ENCODE peak calls at places on chromosomes 2 and 18, in ten cellular contexts. F is gastrocnemius medialis, U is uterus, D is endothelial cell of umbilical vein, H is A549, M is GM12892, Q is H54, N is IMR-90, O is body of pancreas, L is heart left ventricle. R is an unnamed sample.

GRCh38 chr2:106638043-106638442 is 150.9 kb downstream of the CD8B2 start:
- DNase-seq in F (no peak), U (no peak), D (no peak), H (peak), M (no peak), Q (no peak), N (peak), O (no peak), L (no peak), R (peak)

GRCh38 chr18:42365550-42365949 is 410.5 kb downstream of the PIK3C3 start:
- DNase-seq in F (no peak), U (no peak), D (no peak), H (no peak), M (no peak), Q (no peak), N (no peak), O (no peak), L (no peak), R (no peak)

GRCh38 chr2:162199913-162200312 is 43.3 kb downstream of the FAP start:
- DNase-seq in F (no peak), U (no peak), D (no peak), H (no peak), M (no peak), Q (no peak), N (no peak), O (no peak), L (no peak), R (no peak)

GRCh38 chr2:237590272-237591020 is at the start of gene RAB17:
- DNase-seq in F (peak), U (no peak), D (no peak), H (peak), M (no peak), Q (peak), N (peak), O (peak), L (no peak), R (no peak)

GRCh38 chr2:30488012-30488659 is 41.1 kb downstream of the LCLAT1 start:
- DNase-seq in F (no peak), U (no peak), D (no peak), H (no peak), M (no peak), Q (no peak), N (peak), O (no peak), L (no peak), R (no peak)

GRCh38 chr18:58887613-58887963 is 22.9 kb downstream of the ZNF532 start:
- DNase-seq in F (peak), U (peak), D (peak), H (no peak), M (no peak), Q (no peak), N (no peak), O (peak), L (peak), R (no peak)

GRCh38 chr2:224271854-224272620 is 129.9 kb downstream of the FAM124B start:
- DNase-seq in F (no peak), U (no peak), D (no peak), H (no peak), M (no peak), Q (no peak), N (no peak), O (no peak), L (peak), R (no peak)

GRCh38 chr2:105813045-105813315 is 68.3 kb downstream of the NCK2 start:
- DNase-seq in F (no peak), U (no peak), D (no peak), H (no peak), M (no peak), Q (no peak), N (no peak), O (no peak), L (no peak), R (no peak)

GRCh38 chr2:165634855-165635254 is 159.2 kb downstream of the GALNT3 start:
- DNase-seq in F (no peak), U (peak), D (peak), H (no peak), M (no peak), Q (peak), N (peak), O (peak), L (no peak), R (no peak)

GRCh38 chr2:218005028-218005427 is 2.2 kb upstream of the TNS1 start:
- DNase-seq in F (no peak), U (no peak), D (no peak), H (no peak), M (no peak), Q (no peak), N (no peak), O (no peak), L (no peak), R (no peak)

GRCh38 chr2:109128466-109129355 is at the start of gene SH3RF3:
- DNase-seq in F (peak), U (peak), D (peak), H (peak), M (peak), Q (no peak), N (peak), O (peak), L (peak), R (no peak)

GRCh38 chr2:178234648-178235047 is 40.3 kb downstream of the OSBPL6 start:
- DNase-seq in F (no peak), U (no peak), D (no peak), H (no peak), M (no peak), Q (no peak), N (peak), O (no peak), L (no peak), R (no peak)

GRCh38 chr2:239657992-239658391 is 257.2 kb upstream of the HDAC4 start:
- DNase-seq in F (no peak), U (no peak), D (no peak), H (no peak), M (no peak), Q (no peak), N (no peak), O (no peak), L (no peak), R (no peak)

GRCh38 chr2:198054299-198054698 is 249.9 kb downstream of the PLCL1 start:
- DNase-seq in F (no peak), U (no peak), D (peak), H (peak), M (peak), Q (peak), N (peak), O (peak), L (no peak), R (peak)

GRCh38 chr2:216661051-216661450 is 27.8 kb downstream of the IGFBP2 start:
- DNase-seq in F (no peak), U (no peak), D (no peak), H (no peak), M (no peak), Q (no peak), N (no peak), O (no peak), L (no peak), R (no peak)

GRCh38 chr2:24950100-24950499 is 21.7 kb downstream of the DNAJC27 start:
- DNase-seq in F (no peak), U (no peak), D (no peak), H (no peak), M (no peak), Q (no peak), N (no peak), O (no peak), L (no peak), R (no peak)

GRCh38 chr2:78734221-78734620 is 291.3 kb upstream of the REG3G start:
- DNase-seq in F (no peak), U (no peak), D (no peak), H (no peak), M (no peak), Q (no peak), N (no peak), O (no peak), L (no peak), R (no peak)

DNA sequence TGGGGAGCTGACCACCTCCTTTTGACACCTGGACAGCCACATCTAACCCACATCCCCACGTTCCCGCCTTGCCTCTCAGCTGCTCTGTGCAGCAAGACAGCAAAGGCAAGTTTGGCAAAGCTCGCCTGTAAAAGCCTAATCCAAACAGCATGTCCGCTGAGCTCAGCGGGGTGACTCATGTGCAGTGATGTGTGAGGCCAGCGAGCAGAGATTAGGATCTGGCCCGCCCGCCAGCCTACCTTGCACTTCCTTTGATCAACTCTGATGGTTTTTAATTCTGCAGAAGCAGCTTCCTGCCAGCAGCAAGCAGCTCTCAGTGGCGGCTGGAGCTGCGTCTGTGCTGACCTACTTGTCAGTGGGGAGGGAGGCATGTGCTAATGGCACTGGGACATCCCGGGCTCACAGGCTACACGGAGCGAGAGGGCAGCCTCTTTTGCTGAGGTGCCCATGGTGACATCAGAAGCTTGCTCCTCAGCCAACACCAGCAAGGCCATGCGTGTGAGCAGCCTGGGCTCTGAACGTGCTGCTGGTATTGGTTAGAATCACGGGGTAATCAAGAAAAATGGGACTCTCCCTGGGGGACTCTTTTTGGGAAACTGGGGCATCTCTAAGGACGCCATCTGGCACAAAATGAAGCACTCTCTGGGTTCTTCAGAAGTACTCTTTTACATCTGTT is 36.0 kb upstream of the EML4 start:
- DNase-seq in F (peak), U (peak), D (peak), H (peak), M (peak), Q (peak), N (peak), O (peak), L (peak), R (peak)
- TF ChIP-seq POLR2A in F (no peak), U (peak), D (no peak), H (no peak), M (peak), Q (no peak), N (peak), O (peak), L (no peak), R (no peak)

GRCh38 chr2:64989126-64989981 is at the start of gene SLC1A4:
- DNase-seq in F (peak), U (peak), D (peak), H (peak), M (peak), Q (peak), N (peak), O (peak), L (peak), R (peak)

GRCh38 chr2:64989982-64990614 is 899 bp downstream of the SLC1A4 start:
- DNase-seq in F (peak), U (peak), D (peak), H (no peak), M (no peak), Q (no peak), N (no peak), O (peak), L (no peak), R (peak)

GRCh38 chr2:64987963-64988419 is 1.2 kb upstream of the SLC1A4 start:
- DNase-seq in F (no peak), U (no peak), D (peak), H (no peak), M (no peak), Q (no peak), N (peak), O (no peak), L (no peak), R (no peak)

GRCh38 chr2:64987001-64987962 is 1.9 kb upstream of the SLC1A4 start:
- DNase-seq in F (no peak), U (no peak), D (peak), H (no peak), M (no peak), Q (no peak), N (peak), O (no peak), L (no peak), R (no peak)

DNA sequence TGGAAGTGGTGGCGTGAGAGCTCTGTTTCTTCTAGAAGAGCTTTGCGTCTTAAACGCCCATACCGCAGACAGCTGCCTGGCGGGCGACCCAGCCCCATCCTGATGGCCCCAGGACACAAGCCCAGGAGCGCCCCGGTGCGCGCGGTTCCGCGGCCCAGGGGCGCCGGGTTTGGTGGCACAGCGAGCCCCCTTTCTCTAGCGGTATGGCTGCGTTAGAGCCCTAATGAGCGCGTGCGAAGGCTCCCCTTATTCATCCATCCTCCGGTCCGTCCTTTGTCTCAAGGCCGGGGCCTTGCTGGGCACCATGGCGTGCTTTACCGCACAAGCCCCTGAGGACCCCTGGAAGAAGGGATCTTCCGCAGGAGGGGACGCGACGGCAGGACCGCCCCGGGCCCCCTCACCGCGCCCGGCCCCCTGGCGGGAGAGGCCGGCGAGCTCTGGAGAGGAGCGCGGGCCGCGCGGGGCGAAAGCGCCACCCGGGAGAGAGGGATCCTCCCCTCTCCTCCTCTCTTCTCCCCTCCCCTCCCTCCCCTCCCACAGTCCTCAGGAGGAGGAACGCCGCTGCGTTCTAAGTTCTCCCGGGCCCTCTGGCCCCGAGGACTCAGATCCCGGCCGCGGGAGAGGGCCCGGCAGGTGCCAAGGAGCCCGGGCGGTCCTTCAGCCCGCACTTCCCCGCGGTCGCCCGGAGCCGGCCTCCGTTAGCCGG is 626 bp upstream of the SLC1A4 start:
- DNase-seq in F (peak), U (peak), D (peak), H (peak), M (peak), Q (peak), N (peak), O (peak), L (peak), R (peak)
- TF ChIP-seq POLR2A in F (peak), U (peak), D (peak), H (peak), M (peak), Q (no peak), N (peak), O (peak), L (peak), R (no peak)

GRCh38 chr2:61141151-61141550 is 20.8 kb upstream of the C2orf74 start:
- DNase-seq in F (no peak), U (no peak), D (no peak), H (no peak), M (no peak), Q (no peak), N (no peak), O (no peak), L (no peak), R (no peak)

GRCh38 chr2:61138859-61139258 is 23.1 kb upstream of the C2orf74 start:
- DNase-seq in F (no peak), U (no peak), D (no peak), H (no peak), M (no peak), Q (no peak), N (no peak), O (no peak), L (no peak), R (no peak)

GRCh38 chr2:61149074-61149473 is 12.9 kb upstream of the C2orf74 start:
- DNase-seq in F (no peak), U (no peak), D (no peak), H (no peak), M (no peak), Q (no peak), N (no peak), O (no peak), L (no peak), R (no peak)

GRCh38 chr2:61145990-61146389 is 16.0 kb upstream of the C2orf74 start:
- DNase-seq in F (no peak), U (no peak), D (no peak), H (no peak), M (no peak), Q (no peak), N (no peak), O (no peak), L (no peak), R (no peak)

DNA sequence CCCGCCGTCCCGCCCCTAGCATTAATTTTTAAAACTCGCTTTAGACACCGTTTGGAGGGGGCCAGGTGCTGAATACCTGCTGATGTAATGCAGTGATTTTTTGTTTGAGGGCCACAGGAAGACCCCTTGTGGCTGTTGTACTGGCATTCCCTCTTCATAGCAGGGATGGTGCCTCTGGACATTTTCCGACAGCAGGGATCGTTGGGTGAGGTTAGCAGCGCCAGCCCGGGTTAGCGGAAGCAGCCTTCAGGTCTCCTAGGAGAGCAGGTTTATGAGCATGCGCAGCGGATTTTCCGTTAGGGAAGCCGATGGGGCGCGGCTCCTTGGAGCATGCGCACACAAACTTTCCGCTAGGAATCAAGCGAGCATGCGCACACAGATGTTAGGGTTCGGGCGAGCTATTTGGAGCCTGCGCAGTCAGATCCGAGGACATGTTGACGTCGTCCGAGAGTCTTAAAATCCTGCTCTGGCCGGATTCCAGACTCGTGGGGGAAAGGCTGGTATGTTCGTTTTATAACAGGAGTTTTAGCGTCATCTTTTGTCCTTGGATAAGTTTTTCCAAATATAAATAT is 17.2 kb upstream of the C2orf74 start:
- DNase-seq in F (peak), U (peak), D (peak), H (peak), M (peak), Q (peak), N (peak), O (peak), L (peak), R (peak)
- TF ChIP-seq POLR2A in F (peak), U (peak), D (peak), H (peak), M (peak), Q (peak), N (peak), O (no peak), L (peak), R (peak)

DNA sequence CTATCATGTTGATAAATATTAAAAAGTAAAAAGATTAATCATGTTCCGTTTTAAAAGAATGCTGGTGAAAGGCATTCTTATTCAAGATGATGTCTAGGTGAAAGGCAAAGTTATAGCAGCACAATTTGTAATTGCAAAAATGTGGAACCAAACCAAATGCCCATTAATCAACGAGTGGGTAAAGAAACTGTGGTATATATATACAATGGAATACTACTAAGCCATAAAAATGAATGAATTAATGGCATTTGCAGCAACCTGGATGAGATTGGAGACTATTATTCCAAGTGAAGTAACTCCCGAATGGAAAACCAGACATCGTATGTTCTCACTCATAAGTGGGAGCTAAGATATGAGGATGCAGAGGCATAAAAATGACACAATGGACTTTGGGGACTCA is 286.4 kb downstream of the ARHGAP15 start:
- DNase-seq in F (no peak), U (no peak), D (no peak), H (no peak), M (no peak), Q (no peak), N (no peak), O (no peak), L (no peak), R (no peak)
- TF ChIP-seq POLR2A in F (no peak), U (no peak), D (no peak), H (no peak), M (no peak), Q (no peak), N (no peak), O (no peak), L (no peak), R (no peak)

GRCh38 chr2:226798422-226799210 is 1.0 kb downstream of the IRS1 start:
- DNase-seq in F (peak), U (peak), D (no peak), H (peak), M (peak), Q (no peak), N (peak), O (peak), L (peak), R (peak)
- TF ChIP-seq POLR2A in F (peak), U (peak), D (no peak), H (peak), M (no peak), Q (no peak), N (no peak), O (peak), L (no peak), R (no peak)

GRCh38 chr2:27322766-27323591 is at the start of gene MPV17:
- DNase-seq in F (peak), U (peak), D (peak), H (peak), M (peak), Q (peak), N (peak), O (peak), L (peak), R (peak)
- TF ChIP-seq POLR2A in F (peak), U (peak), D (peak), H (peak), M (peak), Q (peak), N (peak), O (peak), L (peak), R (peak)

GRCh38 chr2:47029737-47030524 is 114.3 kb upstream of the MCFD2 start:
- DNase-seq in F (no peak), U (no peak), D (no peak), H (peak), M (no peak), Q (peak), N (peak), O (no peak), L (no peak), R (no peak)
- TF ChIP-seq POLR2A in F (no peak), U (no peak), D (no peak), H (no peak), M (no peak), Q (no peak), N (no peak), O (no peak), L (no peak), R (no peak)

GRCh38 chr2:229665158-229665557 is 49.2 kb downstream of the DNER start:
- DNase-seq in F (no peak), U (no peak), D (no peak), H (no peak), M (no peak), Q (no peak), N (no peak), O (no peak), L (no peak), R (no peak)

GRCh38 chr2:229673676-229674075 is 40.7 kb downstream of the DNER start:
- DNase-seq in F (no peak), U (no peak), D (no peak), H (no peak), M (no peak), Q (no peak), N (no peak), O (no peak), L (no peak), R (no peak)

GRCh38 chr2:229672021-229672420 is 42.3 kb downstream of the DNER start:
- DNase-seq in F (no peak), U (no peak), D (no peak), H (no peak), M (no peak), Q (no peak), N (no peak), O (no peak), L (no peak), R (no peak)

GRCh38 chr2:229666811-229667210 is 47.5 kb downstream of the DNER start:
- DNase-seq in F (no peak), U (no peak), D (no peak), H (no peak), M (no peak), Q (no peak), N (no peak), O (no peak), L (no peak), R (no peak)

DNA sequence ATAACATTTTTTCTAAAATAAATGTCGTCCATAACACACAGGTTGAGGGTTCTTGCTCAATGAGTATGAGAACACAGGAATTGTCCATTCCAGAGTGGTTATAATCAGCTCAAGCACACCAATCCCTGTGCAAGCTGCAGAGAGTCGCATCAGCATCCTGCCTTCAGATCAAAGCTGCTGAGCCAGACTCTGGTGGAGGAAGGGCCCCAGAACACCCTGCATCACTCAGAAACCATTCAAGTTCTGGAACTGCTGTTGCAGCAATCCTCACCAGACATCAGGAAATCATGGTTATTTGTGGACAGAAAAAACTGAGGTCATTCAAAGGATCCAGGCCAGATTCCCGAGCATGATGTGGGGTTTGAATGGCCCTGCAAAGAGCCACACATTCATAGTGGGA is 44.5 kb downstream of the DNER start:
- DNase-seq in F (no peak), U (no peak), D (no peak), H (no peak), M (no peak), Q (no peak), N (no peak), O (no peak), L (no peak), R (no peak)
- TF ChIP-seq POLR2A in F (no peak), U (no peak), D (no peak), H (no peak), M (no peak), Q (no peak), N (no peak), O (no peak), L (no peak), R (no peak)

GRCh38 chr2:233251306-233252116 is at the start of gene ATG16L1:
- DNase-seq in F (peak), U (peak), D (peak), H (peak), M (peak), Q (peak), N (peak), O (peak), L (peak), R (peak)
- TF ChIP-seq POLR2A in F (peak), U (peak), D (peak), H (peak), M (peak), Q (peak), N (peak), O (peak), L (peak), R (peak)

R was measured in erythroblast.